ENCODE peak calls at places on chromosomes 4 and X, in seven cellular contexts. I is Calu3, B is Karpas-422, N is testis, W is KBM-7, X is G401, O is AG20443. E is an unnamed sample.
A peak's percentile ranks its signal among the peaks of the same experiment; 100 is the strongest.

GRCh38 chr4:168432419-168433146 is 47.7 kb downstream of the DDX60L start:
- DNase-seq in I (no peak), B (no peak), N (no peak), W (no peak), X (no peak), O (no peak), E (no peak)

GRCh38 chrX:30504309-30504708 is 73.3 kb downstream of the TASL start:
- DNase-seq in I (no peak), B (peak; percentile 80), N (no peak), W (peak; percentile 86), X (peak; percentile 23), O (peak; percentile 11), E (peak; percentile 10)

GRCh38 chrX:68936608-68937007 is 107.8 kb downstream of the EFNB1 start:
- DNase-seq in I (no peak), B (no peak), N (no peak), W (no peak), X (no peak), O (peak; percentile 82), E (peak; percentile 70)

GRCh38 chr4:137510866-137511265 is 21.4 kb downstream of the PCDH18 start:
- DNase-seq in I (peak; percentile 3), B (no peak), N (no peak), W (no peak), X (no peak), O (peak; percentile 82), E (peak; percentile 17)

GRCh38 chrX:15277594-15277993 is 7.7 kb upstream of the ASB9 start:
- DNase-seq in I (no peak), B (no peak), N (no peak), W (no peak), X (no peak), O (no peak), E (no peak)

GRCh38 chr4:76758290-76758882 is 139.6 kb downstream of the SOWAHB start:
- DNase-seq in I (peak; percentile 50), B (peak; percentile 52), N (peak; percentile 41), W (peak; percentile 45), X (peak; percentile 83), O (peak; percentile 67), E (peak; percentile 37)

GRCh38 chr4:18111100-18111499 is 89.5 kb upstream of the LCORL start:
- DNase-seq in I (no peak), B (no peak), N (no peak), W (no peak), X (no peak), O (no peak), E (no peak)

GRCh38 chr4:106273831-106274230 is 42.2 kb downstream of the TBCK start:
- DNase-seq in I (no peak), B (no peak), N (no peak), W (no peak), X (no peak), O (no peak), E (no peak)

GRCh38 chr4:146638801-146639351 is at the start of gene POU4F2:
- DNase-seq in I (no peak), B (no peak), N (peak; percentile 23), W (peak; percentile 16), X (peak; percentile 10), O (peak; percentile 62), E (no peak)

GRCh38 chr4:48346594-48346993 is 5.3 kb downstream of the SLAIN2 start:
- DNase-seq in I (no peak), B (no peak), N (no peak), W (no peak), X (no peak), O (no peak), E (no peak)

GRCh38 chr4:102734591-102735385 is 26.0 kb downstream of the MANBA start:
- DNase-seq in I (no peak), B (peak; percentile 48), N (no peak), W (peak; percentile 87), X (no peak), O (peak; percentile 15), E (no peak)

GRCh38 chrX:107118322-107119147 is at the start of gene RBM41:
- DNase-seq in I (peak; percentile 71), B (peak; percentile 90), N (peak; percentile 91), W (peak; percentile 91), X (peak; percentile 88), O (peak; percentile 62), E (peak; percentile 81)

GRCh38 chrX:275967-276587 is 5.1 kb upstream of the PLCXD1 start:
- DNase-seq in I (peak; percentile 69), B (peak; percentile 60), N (peak; percentile 62), W (peak; percentile 97), X (peak; percentile 68), O (peak; percentile 90), E (peak; percentile 70)

GRCh38 chr4:76717431-76717830 is 180.5 kb downstream of the SOWAHB start:
- DNase-seq in I (no peak), B (no peak), N (no peak), W (no peak), X (no peak), O (no peak), E (no peak)

GRCh38 chrX:110284159-110284558 is 33.7 kb downstream of the AMMECR1 start:
- DNase-seq in I (no peak), B (no peak), N (no peak), W (no peak), X (no peak), O (peak; percentile 41), E (no peak)

GRCh38 chr4:15702941-15703403 is at the start of gene BST1:
- DNase-seq in I (peak; percentile 28), B (no peak), N (peak; percentile 53), W (peak; percentile 86), X (no peak), O (peak; percentile 72), E (no peak)

GRCh38 chr4:41873380-41874295 is 61.6 kb upstream of the TMEM33 start:
- DNase-seq in I (no peak), B (no peak), N (no peak), W (no peak), X (no peak), O (no peak), E (no peak)

GRCh38 chr4:629916-630641 is 4.7 kb downstream of the PDE6B start:
- DNase-seq in I (no peak), B (no peak), N (no peak), W (no peak), X (no peak), O (no peak), E (no peak)

GRCh38 chr4:29805245-29805644 is 914.9 kb upstream of the PCDH7 start:
- DNase-seq in I (no peak), B (no peak), N (peak; percentile 25), W (peak; percentile 1), X (no peak), O (no peak), E (no peak)

GRCh38 chr4:182808673-182809416 is 108.3 kb downstream of the DCTD start:
- DNase-seq in I (no peak), B (no peak), N (no peak), W (peak; percentile 90), X (no peak), O (peak; percentile 65), E (peak; percentile 18)

GRCh38 chr4:26058537-26058936 is 144.5 kb downstream of the SMIM20 start:
- DNase-seq in I (no peak), B (no peak), N (no peak), W (no peak), X (peak; percentile 23), O (no peak), E (no peak)

GRCh38 chrX:77448170-77448569 is 981 bp downstream of the FGF16 start:
- DNase-seq in I (no peak), B (no peak), N (no peak), W (no peak), X (no peak), O (no peak), E (no peak)

GRCh38 chr4:142596121-142596520 is 250.0 kb downstream of the INPP4B start:
- DNase-seq in I (no peak), B (no peak), N (no peak), W (peak; percentile 52), X (no peak), O (no peak), E (no peak)

GRCh38 chr4:94271248-94271647 is 63.6 kb downstream of the SMARCAD1 start:
- DNase-seq in I (no peak), B (no peak), N (no peak), W (no peak), X (no peak), O (no peak), E (no peak)

GRCh38 chr4:126871810-126872209 is 760.9 kb upstream of the INTU start:
- DNase-seq in I (no peak), B (no peak), N (no peak), W (no peak), X (no peak), O (no peak), E (no peak)

GRCh38 chrX:137428777-137429564 is 137.0 kb upstream of the ZIC3 start:
- DNase-seq in I (no peak), B (no peak), N (no peak), W (no peak), X (no peak), O (no peak), E (no peak)

GRCh38 chr4:186723207-186724047 is at the start of gene FAT1:
- DNase-seq in I (peak; percentile 68), B (no peak), N (peak; percentile 75), W (peak; percentile 71), X (peak; percentile 64), O (peak; percentile 90), E (peak; percentile 38)

GRCh38 chrX:69031181-69031580 is 134.1 kb downstream of the PJA1 start:
- DNase-seq in I (peak; percentile 3), B (no peak), N (no peak), W (no peak), X (no peak), O (no peak), E (peak; percentile 31)